ENCODE peak calls at places on chromosome X, in four cellular contexts. One of them, this sample, is unnamed.
A peak's percentile ranks its signal among the peaks of the same experiment; 100 is the strongest.

GRCh38 chrX:68508799-68509198 is 9.9 kb downstream of the YIPF6 start:
- DNase-seq in fibroblast of pulmonary artery: peak; percentile 40
- DNase-seq in Kasumi-1: no peak
- DNase-seq in skeletal muscle cell: no peak
- DNase-seq in this sample: no peak

GRCh38 chrX:7908821-7909220 is 18.4 kb downstream of the PNPLA4 start:
- DNase-seq in Kasumi-1: no peak
- DNase-seq in skeletal muscle cell: no peak
- DNase-seq in fibroblast of pulmonary artery: no peak
- DNase-seq in this sample: no peak

GRCh38 chrX:16445166-16445752 is 204.7 kb upstream of the S100G start:
- DNase-seq in skeletal muscle cell: no peak
- DNase-seq in Kasumi-1: peak; percentile 11
- DNase-seq in fibroblast of pulmonary artery: peak; percentile 22
- DNase-seq in this sample: peak; percentile 42

GRCh38 chrX:117969782-117970181 is 146.8 kb downstream of the KLHL13 start:
- DNase-seq in skeletal muscle cell: no peak
- DNase-seq in Kasumi-1: no peak
- DNase-seq in fibroblast of pulmonary artery: no peak
- DNase-seq in this sample: no peak

GRCh38 chrX:74492720-74493201 is 71.5 kb downstream of the SLC16A2 start:
- DNase-seq in fibroblast of pulmonary artery: peak; percentile 1
- DNase-seq in Kasumi-1: no peak
- DNase-seq in skeletal muscle cell: no peak
- DNase-seq in this sample: peak; percentile 11

GRCh38 chrX:821311-822178 is 191.0 kb downstream of the SHOX start:
- DNase-seq in fibroblast of pulmonary artery: peak; percentile 6
- DNase-seq in Kasumi-1: no peak
- DNase-seq in skeletal muscle cell: peak; percentile 54
- DNase-seq in this sample: no peak

GRCh38 chrX:2432298-2432863 is 68.4 kb downstream of the DHRSX start:
- DNase-seq in skeletal muscle cell: no peak
- DNase-seq in Kasumi-1: no peak
- DNase-seq in fibroblast of pulmonary artery: no peak
- DNase-seq in this sample: no peak

GRCh38 chrX:68829594-68830485 is 1.0 kb downstream of the EFNB1 start:
- DNase-seq in fibroblast of pulmonary artery: no peak
- DNase-seq in Kasumi-1: no peak
- DNase-seq in skeletal muscle cell: no peak
- DNase-seq in this sample: peak; percentile 25

GRCh38 chrX:101229155-101229554 is 9.6 kb downstream of the DRP2 start:
- DNase-seq in fibroblast of pulmonary artery: peak; percentile 54
- DNase-seq in Kasumi-1: no peak
- DNase-seq in skeletal muscle cell: peak; percentile 78
- DNase-seq in this sample: no peak

This sample was measured in NB4.